ENCODE peak calls at places on chromosomes 5 and 9, in five cellular contexts. One of them, this sample, is unnamed.

GRCh38 chr5:9156282-9156681 is 389.6 kb downstream of the SEMA5A start:
- DNase-seq in transverse colon: no peak
- DNase-seq in HTR-8/SVneo: peak; percentile 57
- DNase-seq in naive thymus-derived CD4-positive, alpha-beta T cell: no peak
- DNase-seq in uterus: peak; percentile 35
- DNase-seq in this sample: no peak

GRCh38 chr5:131328536-131329186 is 64.8 kb downstream of the CDC42SE2 start:
- DNase-seq in transverse colon: no peak
- DNase-seq in HTR-8/SVneo: peak; percentile 54
- DNase-seq in naive thymus-derived CD4-positive, alpha-beta T cell: no peak
- DNase-seq in uterus: no peak
- DNase-seq in this sample: no peak

GRCh38 chr5:90529939-90530677 is 724 bp upstream of the LYSMD3 start:
- DNase-seq in transverse colon: peak; percentile 69
- DNase-seq in HTR-8/SVneo: peak; percentile 66
- DNase-seq in naive thymus-derived CD4-positive, alpha-beta T cell: peak; percentile 91
- DNase-seq in uterus: peak; percentile 66
- DNase-seq in this sample: peak; percentile 58

GRCh38 chr5:54109931-54110330 is 200.4 kb downstream of the ARL15 start:
- DNase-seq in transverse colon: no peak
- DNase-seq in HTR-8/SVneo: no peak
- DNase-seq in naive thymus-derived CD4-positive, alpha-beta T cell: no peak
- DNase-seq in uterus: no peak
- DNase-seq in this sample: no peak

GRCh38 chr9:126417007-126417406 is 90.4 kb downstream of the MVB12B start:
- DNase-seq in transverse colon: no peak
- DNase-seq in HTR-8/SVneo: no peak
- DNase-seq in naive thymus-derived CD4-positive, alpha-beta T cell: no peak
- DNase-seq in uterus: no peak
- DNase-seq in this sample: no peak

GRCh38 chr9:129162901-129163670 is 15.0 kb downstream of the IER5L start:
- DNase-seq in transverse colon: no peak
- DNase-seq in HTR-8/SVneo: no peak
- DNase-seq in naive thymus-derived CD4-positive, alpha-beta T cell: no peak
- DNase-seq in uterus: no peak
- DNase-seq in this sample: no peak

GRCh38 chr5:80204808-80205614 is 50.8 kb downstream of the SERINC5 start:
- DNase-seq in transverse colon: no peak
- DNase-seq in HTR-8/SVneo: no peak
- DNase-seq in naive thymus-derived CD4-positive, alpha-beta T cell: peak; percentile 55
- DNase-seq in uterus: no peak
- DNase-seq in this sample: no peak

GRCh38 chr5:154172785-154173184 is 17.7 kb upstream of the GALNT10 start:
- DNase-seq in transverse colon: no peak
- DNase-seq in HTR-8/SVneo: no peak
- DNase-seq in naive thymus-derived CD4-positive, alpha-beta T cell: no peak
- DNase-seq in uterus: no peak
- DNase-seq in this sample: no peak

GRCh38 chr5:32314658-32315057 is 1.9 kb upstream of the MTMR12 start:
- DNase-seq in transverse colon: no peak
- DNase-seq in HTR-8/SVneo: no peak
- DNase-seq in naive thymus-derived CD4-positive, alpha-beta T cell: no peak
- DNase-seq in uterus: no peak
- DNase-seq in this sample: no peak

GRCh38 chr9:74753650-74754049 is 134.1 kb downstream of the TRPM6 start:
- DNase-seq in transverse colon: no peak
- DNase-seq in HTR-8/SVneo: no peak
- DNase-seq in naive thymus-derived CD4-positive, alpha-beta T cell: no peak
- DNase-seq in uterus: no peak
- DNase-seq in this sample: no peak

GRCh38 chr9:133929599-133929998 is 62.5 kb downstream of the VAV2 start:
- DNase-seq in transverse colon: no peak
- DNase-seq in HTR-8/SVneo: no peak
- DNase-seq in naive thymus-derived CD4-positive, alpha-beta T cell: no peak
- DNase-seq in uterus: no peak
- DNase-seq in this sample: no peak

GRCh38 chr9:91151014-91151740 is 210.5 kb downstream of the AUH start:
- DNase-seq in transverse colon: no peak
- DNase-seq in HTR-8/SVneo: no peak
- DNase-seq in naive thymus-derived CD4-positive, alpha-beta T cell: peak; percentile 82
- DNase-seq in uterus: no peak
- DNase-seq in this sample: no peak

GRCh38 chr9:131116281-131117101 is 8.9 kb upstream of the NUP214 start:
- DNase-seq in transverse colon: no peak
- DNase-seq in HTR-8/SVneo: no peak
- DNase-seq in naive thymus-derived CD4-positive, alpha-beta T cell: no peak
- DNase-seq in uterus: no peak
- DNase-seq in this sample: no peak

GRCh38 chr5:65481171-65481575 is 547 bp downstream of the ADAMTS6 start:
- DNase-seq in transverse colon: no peak
- DNase-seq in HTR-8/SVneo: no peak
- DNase-seq in naive thymus-derived CD4-positive, alpha-beta T cell: no peak
- DNase-seq in uterus: no peak
- DNase-seq in this sample: no peak

GRCh38 chr9:33506626-33507370 is 17.3 kb upstream of the ANKRD18B start:
- DNase-seq in transverse colon: no peak
- DNase-seq in HTR-8/SVneo: peak; percentile 38
- DNase-seq in naive thymus-derived CD4-positive, alpha-beta T cell: no peak
- DNase-seq in uterus: no peak
- DNase-seq in this sample: no peak

GRCh38 chr9:20312732-20313131 is 309.6 kb downstream of the MLLT3 start:
- DNase-seq in transverse colon: no peak
- DNase-seq in HTR-8/SVneo: no peak
- DNase-seq in naive thymus-derived CD4-positive, alpha-beta T cell: no peak
- DNase-seq in uterus: no peak
- DNase-seq in this sample: no peak

GRCh38 chr9:121650220-121651013 is 1.0 kb upstream of the DAB2IP start:
- DNase-seq in transverse colon: peak; percentile 84
- DNase-seq in HTR-8/SVneo: peak; percentile 62
- DNase-seq in naive thymus-derived CD4-positive, alpha-beta T cell: no peak
- DNase-seq in uterus: peak; percentile 81
- DNase-seq in this sample: no peak

GRCh38 chr5:73686912-73687311 is 60.9 kb downstream of the ARHGEF28 start:
- DNase-seq in transverse colon: no peak
- DNase-seq in HTR-8/SVneo: no peak
- DNase-seq in naive thymus-derived CD4-positive, alpha-beta T cell: no peak
- DNase-seq in uterus: no peak
- DNase-seq in this sample: no peak

GRCh38 chr9:136100700-136101614 is 5.9 kb upstream of the NACC2 start:
- DNase-seq in transverse colon: no peak
- DNase-seq in HTR-8/SVneo: no peak
- DNase-seq in naive thymus-derived CD4-positive, alpha-beta T cell: no peak
- DNase-seq in uterus: no peak
- DNase-seq in this sample: no peak

GRCh38 chr9:81776834-81777233 is 87.5 kb upstream of the TLE1 start:
- DNase-seq in transverse colon: peak; percentile 47
- DNase-seq in HTR-8/SVneo: no peak
- DNase-seq in naive thymus-derived CD4-positive, alpha-beta T cell: no peak
- DNase-seq in uterus: no peak
- DNase-seq in this sample: no peak

This sample was measured in naive thymus-derived CD8-positive, alpha-beta T cell.